ENCODE peak calls at places on chromosomes 1 and 21, in six cellular contexts. T is cardiac muscle cell; U is CD8-positive, alpha-beta T cell; W is CD8-positive, alpha-beta memory T cell; B is Panc1; Y is mesendoderm. P is an unnamed sample. For H3K4me1, the result is how much of the 10 kb centered on the place peaks cover.

GRCh38 chr1:75472971-75473603 is 137.8 kb downstream of the SLC44A5 start:
- DNase-seq in T (no peak), U (no peak), W (no peak), B (no peak), Y (no peak), P (no peak)

GRCh38 chr1:2469103-2469940 is 6.8 kb upstream of the PLCH2 start:
- DNase-seq in T (no peak), U (no peak), W (no peak), B (no peak), Y (no peak), P (no peak)

GRCh38 chr21:42537106-42537742 is 23.6 kb downstream of the SLC37A1 start:
- DNase-seq in T (no peak), U (no peak), W (no peak), B (no peak), Y (no peak), P (peak)

GRCh38 chr1:168553680-168554553 is 10.1 kb upstream of the XCL2 start:
- DNase-seq in T (no peak), U (no peak), W (no peak), B (no peak), Y (no peak), P (no peak)

GRCh38 chr1:220881918-220882891 is 3.0 kb downstream of the HLX start:
- DNase-seq in T (no peak), U (no peak), W (no peak), B (no peak), Y (peak), P (no peak)

GRCh38 chr21:14862794-14863720 is 201.7 kb downstream of the NRIP1 start:
- DNase-seq in T (peak), U (no peak), W (no peak), B (no peak), Y (peak), P (no peak)

GRCh38 chr21:45938811-45939520 is 42.6 kb upstream of the COL6A1 start:
- DNase-seq in T (no peak), U (no peak), W (no peak), B (no peak), Y (no peak), P (no peak)

GRCh38 chr1:10818262-10819197 is 22.1 kb upstream of the CASZ1 start:
- DNase-seq in T (no peak), U (no peak), W (no peak), B (no peak), Y (no peak), P (peak)

GRCh38 chr1:147292635-147293251 is 50.3 kb downstream of the CHD1L start:
- DNase-seq in T (no peak), U (no peak), W (no peak), B (no peak), Y (no peak), P (no peak)

GRCh38 chr21:45417951-45418300 is 13.0 kb downstream of the COL18A1 start:
- DNase-seq in T (no peak), U (no peak), W (no peak), B (no peak), Y (no peak), P (no peak)

GRCh38 chr1:8825985-8826481 is 8.6 kb upstream of the RERE start:
- DNase-seq in T (no peak), U (no peak), W (peak), B (no peak), Y (peak), P (no peak)

GRCh38 chr1:37940299-37940947 is 6.4 kb downstream of the INPP5B start:
- DNase-seq in T (no peak), U (no peak), W (no peak), B (no peak), Y (no peak), P (no peak)

GRCh38 chr1:30479576-30479975 is 243.8 kb downstream of the MATN1 start:
- DNase-seq in T (no peak), U (no peak), W (no peak), B (no peak), Y (no peak), P (no peak)

GRCh38 chr1:6037338-6037762 is 8.3 kb upstream of the KCNAB2 start:
- DNase-seq in T (no peak), U (no peak), W (no peak), B (no peak), Y (peak), P (no peak)

GRCh38 chr1:242004751-242005495 is 6.0 kb upstream of the MAP1LC3C start:
- DNase-seq in T (no peak), U (no peak), W (no peak), B (no peak), Y (peak), P (no peak)

GRCh38 chr1:235601087-235601486 is 48.5 kb downstream of the GNG4 start:
- DNase-seq in T (peak), U (no peak), W (no peak), B (no peak), Y (peak), P (peak)

GRCh38 chr1:189819751-189820150 is 657.9 kb downstream of the BRINP3 start:
- DNase-seq in T (no peak), U (no peak), W (no peak), B (no peak), Y (no peak), P (no peak)

GRCh38 chr1:68361511-68361910 is 88.2 kb downstream of the RPE65 start:
- DNase-seq in T (no peak), U (no peak), W (no peak), B (no peak), Y (no peak), P (no peak)

GRCh38 chr1:72100766-72101165 is 181.6 kb downstream of the NEGR1 start:
- DNase-seq in T (no peak), U (no peak), W (no peak), B (no peak), Y (peak), P (no peak)

GRCh38 chr1:65995326-65995725 is 202.6 kb downstream of the PDE4B start:
- DNase-seq in T (no peak), U (no peak), W (no peak), B (no peak), Y (no peak), P (no peak)

GRCh38 chr1:54404939-54405880 is 984 bp downstream of the SSBP3 start:
- DNase-seq in T (peak), U (no peak), W (no peak), B (no peak), Y (no peak), P (no peak)

GRCh38 chr1:93995837-93996526 is 86.8 kb upstream of the GCLM start:
- DNase-seq in T (peak), U (no peak), W (no peak), B (no peak), Y (no peak), P (no peak)

GRCh38 chr1:72845342-72845741 is 563.0 kb upstream of the NEGR1 start:
- DNase-seq in T (peak), U (no peak), W (no peak), B (no peak), Y (peak), P (no peak)

GRCh38 chr1:45038240-45038639 is 26.2 kb downstream of the UROD start:
- DNase-seq in T (no peak), U (no peak), W (no peak), B (no peak), Y (no peak), P (peak)

GRCh38 chr1:53736290-53736689 is 2.7 kb downstream of the GLIS1 start:
- DNase-seq in T (no peak), U (no peak), W (no peak), B (no peak), Y (no peak), P (no peak)

GRCh38 chr1:54945393-54945936 is 35.0 kb upstream of the TMEM61 start:
- DNase-seq in T (no peak), U (no peak), W (no peak), B (no peak), Y (no peak), P (peak)

GRCh38 chr1:200153277-200154055 is 126.0 kb downstream of the NR5A2 start:
- DNase-seq in T (no peak), U (peak), W (no peak), B (no peak), Y (no peak), P (no peak)

GRCh38 chr1:241592273-241592958 is 47.8 kb downstream of the CHML start:
- DNase-seq in T (no peak), U (no peak), W (no peak), B (no peak), Y (no peak), P (no peak)

GRCh38 chr1:233668725-233669294 is 54.9 kb downstream of the KCNK1 start:
- DNase-seq in T (no peak), U (no peak), W (no peak), B (peak), Y (no peak), P (peak)

GRCh38 chr1:175969236-175969635 is 225.8 kb upstream of the TNR start:
- DNase-seq in T (no peak), U (no peak), W (no peak), B (no peak), Y (peak), P (no peak)

GRCh38 chr1:32878637-32879041 is 7.7 kb upstream of the HPCA start:
- DNase-seq in T (no peak), U (no peak), W (no peak), B (no peak), Y (no peak), P (no peak)

GRCh38 chr1:54557956-54558355 is 9.9 kb downstream of the ACOT11 start:
- DNase-seq in T (no peak), U (no peak), W (no peak), B (no peak), Y (no peak), P (no peak)

GRCh38 chr1:19430121-19431068 is 54.9 kb downstream of the CAPZB start:
- DNase-seq in T (no peak), U (no peak), W (no peak), B (no peak), Y (no peak), P (peak)

GRCh38 chr1:228341450-228341813 is 65.2 kb downstream of the TRIM11 start:
- DNase-seq in T (no peak), U (no peak), W (no peak), B (no peak), Y (no peak), P (no peak)

GRCh38 chr1:34101151-34101550 is 63.9 kb downstream of the CSMD2 start:
- DNase-seq in T (no peak), U (no peak), W (no peak), B (no peak), Y (no peak), P (no peak)

GRCh38 chr1:154493276-154493675 is 8.7 kb upstream of the TDRD10 start:
- DNase-seq in T (no peak), U (no peak), W (no peak), B (no peak), Y (peak), P (no peak)

GRCh38 chr21:14977814-14978213 is 87.0 kb downstream of the NRIP1 start:
- DNase-seq in T (peak), U (no peak), W (no peak), B (no peak), Y (no peak), P (peak)

GRCh38 chr1:36605942-36606690 is 123.4 kb upstream of the CSF3R start:
- DNase-seq in T (no peak), U (no peak), W (no peak), B (no peak), Y (no peak), P (no peak)

GRCh38 chr1:180360333-180361075 is 130.4 kb downstream of the LHX4 start:
- DNase-seq in T (no peak), U (no peak), W (no peak), B (no peak), Y (no peak), P (no peak)

GRCh38 chr1:183089025-183089639 is 65.9 kb downstream of the LAMC1 start:
- DNase-seq in T (no peak), U (no peak), W (no peak), B (no peak), Y (no peak), P (peak)

GRCh38 chr1:159188375-159188788 is 16.3 kb upstream of the ACKR1 start:
- DNase-seq in T (peak), U (no peak), W (no peak), B (no peak), Y (peak), P (peak)
- H3K27ac ChIP-seq in T (no peak), U (no peak), W (no peak), B (no peak), Y (peak), P (no peak)

GRCh38 chr1:206655471-206655882 is 20.1 kb downstream of the DYRK3 start:
- DNase-seq in T (no peak), U (no peak), W (no peak), B (no peak), Y (no peak), P (no peak)
- H3K4me1 ChIP-seq in T (under half), U (under half), W (under half), B (under half), Y (under half), P (under half)

GRCh38 chr1:27350673-27351540 is 9.1 kb downstream of the SYTL1 start:
- DNase-seq in T (peak), U (no peak), W (no peak), B (no peak), Y (peak), P (peak)
- H3K27ac ChIP-seq in T (peak), U (no peak), W (no peak), B (peak), Y (no peak), P (no peak)

DNA sequence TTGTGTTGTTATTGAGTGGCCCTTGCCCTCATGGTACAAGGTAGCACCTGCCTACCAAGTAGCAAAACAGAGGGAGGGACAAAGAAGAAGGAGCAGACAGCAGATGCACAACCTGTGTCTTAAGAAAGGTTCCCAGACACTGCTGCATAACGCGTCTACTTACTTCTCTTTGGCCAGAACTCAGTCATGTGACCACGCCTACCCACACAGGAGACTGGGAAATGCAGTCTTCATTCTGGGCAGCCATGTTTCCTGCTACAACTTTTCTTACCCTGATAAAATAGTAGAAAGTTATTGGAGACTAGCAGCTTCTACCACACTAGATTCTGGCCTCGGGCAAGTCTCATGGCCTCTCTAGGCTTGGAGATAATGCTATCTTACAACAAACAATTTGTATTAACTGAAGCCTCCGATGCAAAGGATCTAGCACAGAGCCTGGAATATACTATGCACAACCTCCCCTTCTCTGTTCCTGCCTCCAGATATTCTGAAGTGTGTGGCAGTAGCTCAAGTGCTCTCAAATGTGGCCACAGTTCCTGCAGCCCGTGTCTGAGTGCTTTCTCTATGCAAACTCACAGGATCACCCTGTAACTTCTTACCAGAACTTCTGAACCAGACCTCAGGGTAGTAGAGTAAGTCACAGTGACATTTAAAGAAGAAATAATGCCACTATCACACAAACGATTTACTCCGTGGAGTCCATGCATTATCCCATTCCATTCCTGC is 34.1 kb upstream of the BTG2 start:
- DNase-seq in T (peak), U (peak), W (peak), B (no peak), Y (peak), P (peak)
- H3K4me1 ChIP-seq in T (under half), U (under half), W (half or more), B (under half), Y (under half), P (under half)

GRCh38 chr1:90317628-90318027 is 322.7 kb downstream of the ZNF326 start:
- DNase-seq in T (no peak), U (no peak), W (no peak), B (no peak), Y (no peak), P (no peak)
- H3K27ac ChIP-seq in T (no peak), U (no peak), W (no peak), B (no peak), Y (no peak), P (no peak)

GRCh38 chr1:201543871-201544521 is 5.1 kb downstream of the NAV1 start:
- DNase-seq in T (no peak), U (no peak), W (no peak), B (no peak), Y (no peak), P (no peak)

GRCh38 chr1:201539561-201540404 is 856 bp downstream of the NAV1 start:
- DNase-seq in T (peak), U (no peak), W (no peak), B (no peak), Y (peak), P (peak)

GRCh38 chr1:201538618-201539551 is at the start of gene NAV1:
- DNase-seq in T (peak), U (no peak), W (no peak), B (no peak), Y (peak), P (no peak)

GRCh38 chr1:201542166-201543045 is 3.5 kb downstream of the NAV1 start:
- DNase-seq in T (no peak), U (no peak), W (no peak), B (no peak), Y (no peak), P (no peak)

GRCh38 chr1:201540846-201541735 is 2.2 kb downstream of the NAV1 start:
- DNase-seq in T (no peak), U (no peak), W (no peak), B (no peak), Y (peak), P (no peak)
- H3K4me1 ChIP-seq in T (under half), U (under half), W (under half), B (under half), Y (under half), P (under half)

DNA sequence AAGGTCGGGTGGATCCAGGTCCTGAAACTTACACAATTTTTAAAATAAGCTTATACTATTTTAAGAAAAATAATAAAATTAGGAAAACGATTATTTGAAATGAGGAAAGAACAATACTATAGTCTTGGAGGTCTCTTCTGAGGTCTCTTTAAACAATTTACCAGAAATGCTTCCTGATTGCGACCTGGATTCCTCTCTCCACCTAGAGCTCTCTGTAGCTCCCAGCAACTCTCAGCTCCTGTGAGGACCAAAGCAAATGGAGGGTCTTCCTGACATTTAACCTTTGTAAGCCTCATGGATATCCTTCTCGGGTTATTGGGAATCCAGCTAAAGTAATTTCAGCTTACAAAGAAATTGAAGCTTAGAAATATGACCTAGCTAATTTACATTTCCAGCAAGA is 886 bp downstream of the BTBD8 start:
- DNase-seq in T (no peak), U (no peak), W (no peak), B (no peak), Y (no peak), P (no peak)
- H3K27ac ChIP-seq in T (peak), U (peak), W (peak), B (no peak), Y (no peak), P (no peak)

GRCh38 chr1:90407737-90408136 is 309.4 kb downstream of the BARHL2 start:
- DNase-seq in T (no peak), U (no peak), W (no peak), B (no peak), Y (no peak), P (no peak)
- H3K4me1 ChIP-seq in T (under half), U (under half), W (under half), B (under half), Y (under half), P (under half)

DNA sequence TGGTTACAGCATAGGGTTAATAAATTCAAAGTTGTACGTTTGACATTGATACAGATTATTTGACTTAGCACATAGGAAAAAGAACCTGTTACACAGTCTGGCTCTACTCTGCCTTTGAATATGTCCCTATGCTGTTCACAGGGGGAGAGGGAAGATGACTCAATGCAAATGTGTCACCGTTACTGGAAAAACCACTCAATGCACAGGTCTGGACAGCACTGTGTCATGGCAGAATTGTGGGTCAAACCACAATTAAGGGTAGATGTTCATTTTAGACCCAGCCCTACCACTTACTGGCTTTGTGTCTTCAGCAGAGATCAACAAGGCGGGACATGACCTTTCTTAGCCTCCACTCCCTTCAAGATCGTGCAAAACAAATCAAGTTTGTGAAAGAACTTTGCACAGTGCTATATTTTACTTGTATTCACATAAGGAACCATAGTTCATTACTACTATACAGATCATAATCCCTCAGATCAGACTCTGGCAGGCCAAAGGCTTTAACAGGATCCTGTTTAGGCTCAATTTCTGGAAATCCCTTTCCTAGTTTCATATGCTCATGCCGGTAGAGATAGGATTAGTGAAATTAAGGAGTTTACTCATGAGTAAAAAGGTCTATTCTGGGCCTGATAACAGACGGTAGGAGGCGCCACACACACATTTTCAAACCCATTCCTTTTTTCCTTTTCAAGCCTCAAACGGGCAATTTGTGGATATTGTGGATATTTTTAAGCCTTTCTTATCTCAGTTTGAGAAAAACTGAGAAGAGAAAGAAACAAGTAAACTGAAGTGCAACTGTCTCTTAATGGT is 22.0 kb downstream of the EIF2D start:
- DNase-seq in T (no peak), U (no peak), W (no peak), B (no peak), Y (peak), P (peak)
- H3K27ac ChIP-seq in T (peak), U (no peak), W (no peak), B (no peak), Y (no peak), P (no peak)